ENCODE peak calls at places on chromosome 9, in six cellular contexts. One of them, this sample, is unnamed.

GRCh38 chr9:85900504-85901201 is 40.3 kb upstream of the NAA35 start:
- DNase-seq in CD8-positive, alpha-beta T cell: peak; percentile 26
- DNase-seq in endothelial cell: peak; percentile 66
- DNase-seq in glutamatergic neuron: peak; percentile 69
- DNase-seq in GM06990: no peak
- DNase-seq in choroid plexus epithelial cell: peak; percentile 74
- DNase-seq in this sample: peak; percentile 37

GRCh38 chr9:19442240-19442639 is 33.4 kb downstream of the ACER2 start:
- DNase-seq in CD8-positive, alpha-beta T cell: no peak
- DNase-seq in endothelial cell: no peak
- DNase-seq in glutamatergic neuron: no peak
- DNase-seq in GM06990: no peak
- DNase-seq in choroid plexus epithelial cell: no peak
- DNase-seq in this sample: no peak

GRCh38 chr9:130421802-130422276 is 22.9 kb upstream of the ASS1 start:
- DNase-seq in CD8-positive, alpha-beta T cell: no peak
- DNase-seq in endothelial cell: no peak
- DNase-seq in glutamatergic neuron: peak; percentile 90
- DNase-seq in GM06990: no peak
- DNase-seq in choroid plexus epithelial cell: peak; percentile 89
- DNase-seq in this sample: no peak

GRCh38 chr9:88661759-88662158 is 126.8 kb downstream of the NXNL2 start:
- DNase-seq in CD8-positive, alpha-beta T cell: no peak
- DNase-seq in endothelial cell: no peak
- DNase-seq in glutamatergic neuron: no peak
- DNase-seq in GM06990: no peak
- DNase-seq in choroid plexus epithelial cell: peak; percentile 61
- DNase-seq in this sample: no peak

GRCh38 chr9:110731437-110732028 is 62.9 kb downstream of the MUSK start:
- DNase-seq in CD8-positive, alpha-beta T cell: no peak
- DNase-seq in endothelial cell: no peak
- DNase-seq in glutamatergic neuron: no peak
- DNase-seq in GM06990: no peak
- DNase-seq in choroid plexus epithelial cell: no peak
- DNase-seq in this sample: no peak

GRCh38 chr9:130073373-130073772 is 19.7 kb downstream of the GPR107 start:
- DNase-seq in CD8-positive, alpha-beta T cell: no peak
- DNase-seq in endothelial cell: peak; percentile 48
- DNase-seq in glutamatergic neuron: no peak
- DNase-seq in GM06990: no peak
- DNase-seq in choroid plexus epithelial cell: peak; percentile 60
- DNase-seq in this sample: no peak

GRCh38 chr9:97860451-97861147 is 7.6 kb downstream of the FOXE1 start:
- DNase-seq in CD8-positive, alpha-beta T cell: no peak
- DNase-seq in endothelial cell: no peak
- DNase-seq in glutamatergic neuron: no peak
- DNase-seq in GM06990: no peak
- DNase-seq in choroid plexus epithelial cell: no peak
- DNase-seq in this sample: no peak

GRCh38 chr9:95138474-95138873 is 179.0 kb downstream of the FANCC start:
- DNase-seq in CD8-positive, alpha-beta T cell: no peak
- DNase-seq in endothelial cell: no peak
- DNase-seq in glutamatergic neuron: no peak
- DNase-seq in GM06990: no peak
- DNase-seq in choroid plexus epithelial cell: no peak
- DNase-seq in this sample: no peak

GRCh38 chr9:108889649-108890067 is 27.6 kb downstream of the ACTL7A start:
- DNase-seq in CD8-positive, alpha-beta T cell: no peak
- DNase-seq in endothelial cell: no peak
- DNase-seq in glutamatergic neuron: no peak
- DNase-seq in GM06990: no peak
- DNase-seq in choroid plexus epithelial cell: peak; percentile 78
- DNase-seq in this sample: no peak

GRCh38 chr9:88759374-88759773 is 224.4 kb downstream of the NXNL2 start:
- DNase-seq in CD8-positive, alpha-beta T cell: no peak
- DNase-seq in endothelial cell: no peak
- DNase-seq in glutamatergic neuron: no peak
- DNase-seq in GM06990: no peak
- DNase-seq in choroid plexus epithelial cell: no peak
- DNase-seq in this sample: no peak

GRCh38 chr9:83062653-83063527 is at the start of gene RASEF:
- DNase-seq in CD8-positive, alpha-beta T cell: no peak
- DNase-seq in endothelial cell: peak; percentile 51
- DNase-seq in glutamatergic neuron: peak; percentile 59
- DNase-seq in GM06990: no peak
- DNase-seq in choroid plexus epithelial cell: peak; percentile 14
- DNase-seq in this sample: no peak

GRCh38 chr9:109418827-109419226 is 79.3 kb downstream of the PTPN3 start:
- DNase-seq in CD8-positive, alpha-beta T cell: no peak
- DNase-seq in endothelial cell: no peak
- DNase-seq in glutamatergic neuron: no peak
- DNase-seq in GM06990: peak; percentile 75
- DNase-seq in choroid plexus epithelial cell: no peak
- DNase-seq in this sample: no peak

GRCh38 chr9:130128782-130129424 is 43.3 kb upstream of the NCS1 start:
- DNase-seq in CD8-positive, alpha-beta T cell: peak; percentile 74
- DNase-seq in endothelial cell: no peak
- DNase-seq in glutamatergic neuron: no peak
- DNase-seq in GM06990: peak; percentile 79
- DNase-seq in choroid plexus epithelial cell: peak; percentile 94
- DNase-seq in this sample: peak; percentile 73

GRCh38 chr9:114893622-114894021 is 36.8 kb downstream of the TNFSF8 start:
- DNase-seq in CD8-positive, alpha-beta T cell: no peak
- DNase-seq in endothelial cell: no peak
- DNase-seq in glutamatergic neuron: no peak
- DNase-seq in GM06990: no peak
- DNase-seq in choroid plexus epithelial cell: no peak
- DNase-seq in this sample: no peak

GRCh38 chr9:137107982-137108381 is 6.6 kb downstream of the DPP7 start:
- DNase-seq in CD8-positive, alpha-beta T cell: no peak
- DNase-seq in endothelial cell: no peak
- DNase-seq in glutamatergic neuron: no peak
- DNase-seq in GM06990: no peak
- DNase-seq in choroid plexus epithelial cell: no peak
- DNase-seq in this sample: peak; percentile 28

GRCh38 chr9:137109250-137110146 is 5.0 kb downstream of the DPP7 start:
- DNase-seq in CD8-positive, alpha-beta T cell: peak; percentile 17
- DNase-seq in endothelial cell: no peak
- DNase-seq in glutamatergic neuron: no peak
- DNase-seq in GM06990: no peak
- DNase-seq in choroid plexus epithelial cell: no peak
- DNase-seq in this sample: no peak

GRCh38 chr9:137107312-137107921 is 7.1 kb downstream of the DPP7 start:
- DNase-seq in CD8-positive, alpha-beta T cell: no peak
- DNase-seq in endothelial cell: no peak
- DNase-seq in glutamatergic neuron: no peak
- DNase-seq in GM06990: no peak
- DNase-seq in choroid plexus epithelial cell: no peak
- DNase-seq in this sample: no peak

GRCh38 chr9:137110147-137110910 is 4.2 kb downstream of the DPP7 start:
- DNase-seq in CD8-positive, alpha-beta T cell: peak; percentile 14
- DNase-seq in endothelial cell: no peak
- DNase-seq in glutamatergic neuron: no peak
- DNase-seq in GM06990: no peak
- DNase-seq in choroid plexus epithelial cell: no peak
- DNase-seq in this sample: peak; percentile 36

DNA sequence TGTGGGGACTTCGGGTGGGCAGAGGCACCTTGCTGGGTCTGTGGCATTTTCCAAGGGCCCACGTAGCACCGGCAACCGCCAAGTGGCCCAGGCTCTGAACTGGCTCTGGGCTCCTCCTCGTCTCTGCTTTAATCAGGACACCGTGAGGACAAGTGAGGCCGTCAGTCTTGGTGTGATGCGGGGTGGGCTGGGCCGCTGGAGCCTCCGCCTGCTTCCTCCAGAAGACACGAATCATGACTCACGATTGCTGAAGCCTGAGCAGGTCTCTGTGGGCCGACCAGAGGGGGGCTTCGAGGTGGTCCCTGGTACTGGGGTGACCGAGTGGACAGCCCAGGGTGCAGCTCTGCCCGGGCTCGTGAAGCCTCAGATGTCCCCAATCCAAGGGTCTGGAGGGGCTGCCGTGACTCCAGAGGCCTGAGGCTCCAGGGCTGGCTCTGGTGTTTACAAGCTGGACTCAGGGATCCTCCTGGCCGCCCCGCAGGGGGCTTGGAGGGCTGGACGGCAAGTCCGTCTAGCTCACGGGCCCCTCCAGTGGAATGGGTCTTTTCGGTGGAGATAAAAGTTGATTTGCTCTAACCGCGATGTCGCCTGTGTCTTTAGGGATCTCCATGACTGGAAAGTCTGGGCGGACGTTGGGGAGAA is 5.8 kb downstream of the DPP7 start:
- DNase-seq in CD8-positive, alpha-beta T cell: peak; percentile 7
- DNase-seq in endothelial cell: no peak
- DNase-seq in glutamatergic neuron: no peak
- DNase-seq in GM06990: no peak
- DNase-seq in choroid plexus epithelial cell: no peak
- DNase-seq in this sample: no peak
- TF ChIP-seq CTCF in CD8-positive, alpha-beta T cell: no peak
- TF ChIP-seq CTCF in endothelial cell: no peak
- TF ChIP-seq CTCF in glutamatergic neuron: no peak
- TF ChIP-seq CTCF in GM06990: no peak
- TF ChIP-seq CTCF in choroid plexus epithelial cell: no peak
- TF ChIP-seq CTCF in this sample: no peak

DNA sequence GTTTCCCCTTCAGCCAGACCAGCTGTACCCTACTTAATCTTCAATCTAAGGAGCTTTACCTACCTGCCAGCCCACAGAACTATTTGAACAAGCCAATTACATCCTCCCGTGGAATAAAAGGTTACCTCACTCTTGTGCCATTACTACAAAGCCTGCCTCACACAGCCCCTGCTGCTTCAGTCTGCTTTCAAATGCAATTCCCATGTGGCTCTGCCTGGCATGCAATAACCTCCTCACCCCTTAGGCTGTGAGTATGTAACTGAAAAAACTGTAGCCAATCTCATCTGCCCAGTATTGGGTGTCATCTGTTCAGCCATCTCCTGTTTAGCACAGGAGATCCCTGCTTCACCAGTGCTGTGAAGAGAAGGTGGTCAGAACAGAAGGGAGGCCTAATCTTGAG is 6.1 kb upstream of the GCNT1 start:
- DNase-seq in CD8-positive, alpha-beta T cell: no peak
- DNase-seq in endothelial cell: no peak
- DNase-seq in glutamatergic neuron: peak; percentile 25
- DNase-seq in GM06990: no peak
- DNase-seq in choroid plexus epithelial cell: no peak
- DNase-seq in this sample: no peak
- TF ChIP-seq CTCF in CD8-positive, alpha-beta T cell: no peak
- TF ChIP-seq CTCF in endothelial cell: no peak
- TF ChIP-seq CTCF in glutamatergic neuron: no peak
- TF ChIP-seq CTCF in GM06990: no peak
- TF ChIP-seq CTCF in choroid plexus epithelial cell: no peak
- TF ChIP-seq CTCF in this sample: no peak

GRCh38 chr9:134214395-134214765 is 50.0 kb upstream of the RNU6ATAC start:
- DNase-seq in CD8-positive, alpha-beta T cell: no peak
- DNase-seq in endothelial cell: no peak
- DNase-seq in glutamatergic neuron: no peak
- DNase-seq in GM06990: no peak
- DNase-seq in choroid plexus epithelial cell: no peak
- DNase-seq in this sample: no peak

GRCh38 chr9:134211811-134212460 is 47.6 kb upstream of the RNU6ATAC start:
- DNase-seq in CD8-positive, alpha-beta T cell: no peak
- DNase-seq in endothelial cell: no peak
- DNase-seq in glutamatergic neuron: no peak
- DNase-seq in GM06990: no peak
- DNase-seq in choroid plexus epithelial cell: no peak
- DNase-seq in this sample: no peak

GRCh38 chr9:134210908-134211810 is 46.8 kb upstream of the RNU6ATAC start:
- DNase-seq in CD8-positive, alpha-beta T cell: no peak
- DNase-seq in endothelial cell: no peak
- DNase-seq in glutamatergic neuron: peak; percentile 9
- DNase-seq in GM06990: no peak
- DNase-seq in choroid plexus epithelial cell: no peak
- DNase-seq in this sample: no peak

GRCh38 chr9:134213508-134214394 is 49.4 kb upstream of the RNU6ATAC start:
- DNase-seq in CD8-positive, alpha-beta T cell: no peak
- DNase-seq in endothelial cell: no peak
- DNase-seq in glutamatergic neuron: peak; percentile 25
- DNase-seq in GM06990: no peak
- DNase-seq in choroid plexus epithelial cell: no peak
- DNase-seq in this sample: no peak

DNA sequence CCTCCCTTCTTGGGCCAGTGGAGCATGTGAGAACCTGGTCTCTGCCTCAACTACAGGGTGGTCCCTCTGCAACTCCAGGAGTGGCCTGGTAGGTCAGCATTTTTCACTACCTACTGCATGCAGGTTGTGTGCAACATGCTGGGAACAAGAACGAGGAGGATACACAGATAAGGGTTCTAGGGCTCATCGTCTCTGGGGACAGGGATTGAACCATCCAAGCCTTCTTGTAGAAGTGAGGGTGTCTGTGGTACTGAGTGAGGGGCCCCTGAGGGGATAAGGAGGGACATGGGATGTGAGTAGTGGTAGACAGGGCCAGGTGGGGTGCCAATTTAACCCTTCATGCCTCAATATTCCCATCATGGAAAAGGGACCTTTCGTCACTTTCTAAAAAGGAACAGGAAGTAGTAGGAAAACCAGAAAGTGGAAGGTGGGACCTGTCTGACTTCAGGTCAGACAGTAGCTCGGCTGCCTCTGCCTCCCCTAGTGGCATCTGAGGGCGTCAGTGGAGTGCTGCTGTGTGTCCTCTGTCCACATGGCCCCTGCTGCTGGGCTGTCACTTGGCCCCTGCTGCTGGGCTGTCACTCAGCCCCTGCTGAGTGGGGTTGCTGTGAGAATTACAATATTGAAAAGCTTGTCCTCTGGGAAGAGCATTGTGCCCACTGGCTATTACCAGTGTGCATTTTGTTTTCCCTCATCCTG is 48.6 kb upstream of the RNU6ATAC start:
- DNase-seq in CD8-positive, alpha-beta T cell: no peak
- DNase-seq in endothelial cell: no peak
- DNase-seq in glutamatergic neuron: peak; percentile 23
- DNase-seq in GM06990: no peak
- DNase-seq in choroid plexus epithelial cell: no peak
- DNase-seq in this sample: no peak
- TF ChIP-seq CTCF in CD8-positive, alpha-beta T cell: no peak
- TF ChIP-seq CTCF in endothelial cell: no peak
- TF ChIP-seq CTCF in glutamatergic neuron: no peak
- TF ChIP-seq CTCF in GM06990: no peak
- TF ChIP-seq CTCF in choroid plexus epithelial cell: no peak
- TF ChIP-seq CTCF in this sample: no peak

GRCh38 chr9:105421154-105421553 is 26.7 kb upstream of the FSD1L start:
- DNase-seq in CD8-positive, alpha-beta T cell: no peak
- DNase-seq in endothelial cell: no peak
- DNase-seq in glutamatergic neuron: no peak
- DNase-seq in GM06990: no peak
- DNase-seq in choroid plexus epithelial cell: no peak
- DNase-seq in this sample: no peak

GRCh38 chr9:105421864-105422263 is 26.0 kb upstream of the FSD1L start:
- DNase-seq in CD8-positive, alpha-beta T cell: no peak
- DNase-seq in endothelial cell: no peak
- DNase-seq in glutamatergic neuron: no peak
- DNase-seq in GM06990: no peak
- DNase-seq in choroid plexus epithelial cell: no peak
- DNase-seq in this sample: no peak

GRCh38 chr9:105426657-105427056 is 21.2 kb upstream of the FSD1L start:
- DNase-seq in CD8-positive, alpha-beta T cell: no peak
- DNase-seq in endothelial cell: no peak
- DNase-seq in glutamatergic neuron: no peak
- DNase-seq in GM06990: no peak
- DNase-seq in choroid plexus epithelial cell: no peak
- DNase-seq in this sample: no peak

GRCh38 chr9:105431413-105432246 is 16.2 kb upstream of the FSD1L start:
- DNase-seq in CD8-positive, alpha-beta T cell: no peak
- DNase-seq in endothelial cell: no peak
- DNase-seq in glutamatergic neuron: no peak
- DNase-seq in GM06990: no peak
- DNase-seq in choroid plexus epithelial cell: no peak
- DNase-seq in this sample: no peak

GRCh38 chr9:105425817-105426433 is 21.9 kb upstream of the FSD1L start:
- DNase-seq in CD8-positive, alpha-beta T cell: no peak
- DNase-seq in endothelial cell: no peak
- DNase-seq in glutamatergic neuron: no peak
- DNase-seq in GM06990: no peak
- DNase-seq in choroid plexus epithelial cell: peak; percentile 64
- DNase-seq in this sample: no peak
- TF ChIP-seq CTCF in CD8-positive, alpha-beta T cell: peak; percentile 35
- TF ChIP-seq CTCF in endothelial cell: peak; percentile 51
- TF ChIP-seq CTCF in glutamatergic neuron: peak; percentile 35
- TF ChIP-seq CTCF in GM06990: peak; percentile 46
- TF ChIP-seq CTCF in choroid plexus epithelial cell: peak; percentile 67
- TF ChIP-seq CTCF in this sample: peak; percentile 3

This sample was measured in GM20000.